ENCODE peak calls at places on chromosomes 16 and 17, in five cellular contexts. One of them, this sample, is unnamed.

GRCh38 chr17:47905221-47905733 is 9.2 kb downstream of the SP2 start:
- DNase-seq in fibroblast of the aortic adventitia: peak; percentile 95
- DNase-seq in heart left ventricle: peak; percentile 85
- DNase-seq in PC-3: peak; percentile 32
- DNase-seq in cardiac muscle cell: peak; percentile 68
- DNase-seq in this sample: peak; percentile 54

GRCh38 chr17:18254888-18255649 is 3.5 kb downstream of the FLII start:
- DNase-seq in cardiac muscle cell: no peak
- DNase-seq in PC-3: no peak
- DNase-seq in fibroblast of the aortic adventitia: no peak
- DNase-seq in heart left ventricle: no peak
- DNase-seq in this sample: no peak

GRCh38 chr16:25625620-25626019 is 66.1 kb upstream of the HS3ST4 start:
- DNase-seq in PC-3: no peak
- DNase-seq in cardiac muscle cell: no peak
- DNase-seq in fibroblast of the aortic adventitia: no peak
- DNase-seq in heart left ventricle: no peak
- DNase-seq in this sample: no peak

GRCh38 chr17:79399610-79400144 is 211.2 kb downstream of the RBFOX3 start:
- DNase-seq in PC-3: no peak
- DNase-seq in heart left ventricle: no peak
- DNase-seq in fibroblast of the aortic adventitia: no peak
- DNase-seq in cardiac muscle cell: no peak
- DNase-seq in this sample: no peak

GRCh38 chr16:69496376-69496775 is 69.4 kb upstream of the NFAT5 start:
- DNase-seq in PC-3: no peak
- DNase-seq in heart left ventricle: no peak
- DNase-seq in fibroblast of the aortic adventitia: no peak
- DNase-seq in cardiac muscle cell: no peak
- DNase-seq in this sample: no peak

GRCh38 chr16:30662449-30662848 is 4.2 kb downstream of the FBRS start:
- DNase-seq in cardiac muscle cell: no peak
- DNase-seq in heart left ventricle: no peak
- DNase-seq in fibroblast of the aortic adventitia: no peak
- DNase-seq in PC-3: no peak
- DNase-seq in this sample: no peak

GRCh38 chr16:27237229-27238015 is 31.1 kb downstream of the NSMCE1 start:
- DNase-seq in cardiac muscle cell: no peak
- DNase-seq in PC-3: no peak
- DNase-seq in heart left ventricle: peak; percentile 33
- DNase-seq in fibroblast of the aortic adventitia: no peak
- DNase-seq in this sample: no peak

GRCh38 chr16:9443864-9444263 is 352.4 kb downstream of the HAPSTR1 start:
- DNase-seq in fibroblast of the aortic adventitia: no peak
- DNase-seq in heart left ventricle: no peak
- DNase-seq in PC-3: no peak
- DNase-seq in cardiac muscle cell: no peak
- DNase-seq in this sample: no peak

GRCh38 chr16:58494981-58495860 is 4.7 kb upstream of the NDRG4 start:
- DNase-seq in cardiac muscle cell: peak; percentile 85
- DNase-seq in PC-3: peak; percentile 85
- DNase-seq in heart left ventricle: peak; percentile 91
- DNase-seq in fibroblast of the aortic adventitia: peak; percentile 98
- DNase-seq in this sample: peak; percentile 87

GRCh38 chr16:89873109-89873821 is at the start of gene TCF25:
- DNase-seq in fibroblast of the aortic adventitia: peak; percentile 82
- DNase-seq in cardiac muscle cell: peak; percentile 93
- DNase-seq in PC-3: peak; percentile 78
- DNase-seq in heart left ventricle: peak; percentile 87
- DNase-seq in this sample: no peak

GRCh38 chr17:38511126-38512108 is 83.2 kb downstream of the ARHGAP23 start:
- DNase-seq in heart left ventricle: no peak
- DNase-seq in cardiac muscle cell: no peak
- DNase-seq in PC-3: no peak
- DNase-seq in fibroblast of the aortic adventitia: peak; percentile 54
- DNase-seq in this sample: peak; percentile 28

GRCh38 chr17:7004398-7005253 is 7.8 kb upstream of the RNASEK start:
- DNase-seq in PC-3: peak; percentile 82
- DNase-seq in fibroblast of the aortic adventitia: peak; percentile 69
- DNase-seq in cardiac muscle cell: peak; percentile 75
- DNase-seq in heart left ventricle: no peak
- DNase-seq in this sample: no peak

GRCh38 chr16:85119333-85120005 is 7.2 kb upstream of the CIBAR2 start:
- DNase-seq in cardiac muscle cell: no peak
- DNase-seq in heart left ventricle: no peak
- DNase-seq in PC-3: no peak
- DNase-seq in fibroblast of the aortic adventitia: no peak
- DNase-seq in this sample: no peak

GRCh38 chr17:4690745-4691144 is 13.2 kb downstream of the PELP1 start:
- DNase-seq in fibroblast of the aortic adventitia: no peak
- DNase-seq in heart left ventricle: no peak
- DNase-seq in PC-3: no peak
- DNase-seq in cardiac muscle cell: no peak
- DNase-seq in this sample: no peak

GRCh38 chr16:88349903-88350900 is 32.6 kb upstream of the ZNF469 start:
- DNase-seq in heart left ventricle: no peak
- DNase-seq in cardiac muscle cell: no peak
- DNase-seq in PC-3: no peak
- DNase-seq in fibroblast of the aortic adventitia: peak; percentile 26
- DNase-seq in this sample: no peak

GRCh38 chr17:27288183-27288582 is 5.7 kb upstream of the WSB1 start:
- DNase-seq in heart left ventricle: no peak
- DNase-seq in cardiac muscle cell: no peak
- DNase-seq in PC-3: no peak
- DNase-seq in fibroblast of the aortic adventitia: no peak
- DNase-seq in this sample: no peak

GRCh38 chr17:16988749-16989229 is 16.9 kb upstream of the TNFRSF13B start:
- DNase-seq in cardiac muscle cell: no peak
- DNase-seq in heart left ventricle: no peak
- DNase-seq in PC-3: no peak
- DNase-seq in fibroblast of the aortic adventitia: no peak
- DNase-seq in this sample: no peak

GRCh38 chr17:81391964-81392908 is 3.0 kb upstream of the BAHCC1 start:
- DNase-seq in PC-3: no peak
- DNase-seq in heart left ventricle: no peak
- DNase-seq in cardiac muscle cell: peak; percentile 62
- DNase-seq in fibroblast of the aortic adventitia: peak; percentile 80
- DNase-seq in this sample: no peak

GRCh38 chr16:6300523-6300922 is 1032.1 kb upstream of the RBFOX1 start:
- DNase-seq in heart left ventricle: no peak
- DNase-seq in fibroblast of the aortic adventitia: no peak
- DNase-seq in cardiac muscle cell: no peak
- DNase-seq in PC-3: no peak
- DNase-seq in this sample: no peak

GRCh38 chr17:80877095-80877828 is 114.4 kb upstream of the CHMP6 start:
- DNase-seq in fibroblast of the aortic adventitia: no peak
- DNase-seq in cardiac muscle cell: no peak
- DNase-seq in PC-3: no peak
- DNase-seq in heart left ventricle: no peak
- DNase-seq in this sample: no peak

GRCh38 chr16:68469728-68470460 is 21.6 kb upstream of the SMPD3 start:
- DNase-seq in heart left ventricle: no peak
- DNase-seq in PC-3: no peak
- DNase-seq in fibroblast of the aortic adventitia: peak; percentile 2
- DNase-seq in cardiac muscle cell: no peak
- DNase-seq in this sample: no peak

GRCh38 chr17:39653662-39654331 is 11.4 kb upstream of the TCAP start:
- DNase-seq in cardiac muscle cell: peak; percentile 70
- DNase-seq in PC-3: peak; percentile 48
- DNase-seq in fibroblast of the aortic adventitia: peak; percentile 36
- DNase-seq in heart left ventricle: no peak
- DNase-seq in this sample: no peak

GRCh38 chr16:3580271-3580670 is 3.1 kb upstream of the NLRC3 start:
- DNase-seq in cardiac muscle cell: no peak
- DNase-seq in fibroblast of the aortic adventitia: no peak
- DNase-seq in PC-3: no peak
- DNase-seq in heart left ventricle: no peak
- DNase-seq in this sample: no peak

GRCh38 chr16:12570046-12570618 is 233.6 kb downstream of the CPPED1 start:
- DNase-seq in cardiac muscle cell: no peak
- DNase-seq in PC-3: no peak
- DNase-seq in fibroblast of the aortic adventitia: no peak
- DNase-seq in heart left ventricle: no peak
- DNase-seq in this sample: no peak

GRCh38 chr17:17215575-17215974 is 9.4 kb upstream of the PLD6 start:
- DNase-seq in heart left ventricle: no peak
- DNase-seq in PC-3: no peak
- DNase-seq in cardiac muscle cell: no peak
- DNase-seq in fibroblast of the aortic adventitia: no peak
- DNase-seq in this sample: no peak

GRCh38 chr17:63930951-63931575 is 1.1 kb downstream of the CD79B start:
- DNase-seq in fibroblast of the aortic adventitia: no peak
- DNase-seq in cardiac muscle cell: no peak
- DNase-seq in heart left ventricle: peak; percentile 83
- DNase-seq in PC-3: no peak
- DNase-seq in this sample: no peak

GRCh38 chr16:73163238-73163795 is 115.4 kb upstream of the ZFHX3 start:
- DNase-seq in heart left ventricle: no peak
- DNase-seq in cardiac muscle cell: no peak
- DNase-seq in fibroblast of the aortic adventitia: peak; percentile 28
- DNase-seq in PC-3: no peak
- DNase-seq in this sample: no peak

GRCh38 chr17:32689348-32689747 is 187.6 kb downstream of the MYO1D start:
- DNase-seq in heart left ventricle: no peak
- DNase-seq in PC-3: peak; percentile 46
- DNase-seq in fibroblast of the aortic adventitia: no peak
- DNase-seq in cardiac muscle cell: no peak
- DNase-seq in this sample: no peak

GRCh38 chr16:52812945-52813556 is 239.6 kb downstream of the CHD9NB start:
- DNase-seq in PC-3: peak; percentile 72
- DNase-seq in cardiac muscle cell: no peak
- DNase-seq in heart left ventricle: no peak
- DNase-seq in fibroblast of the aortic adventitia: peak; percentile 5
- DNase-seq in this sample: no peak

GRCh38 chr17:888998-889401 is 90.6 kb downstream of the NXN start:
- DNase-seq in fibroblast of the aortic adventitia: no peak
- DNase-seq in heart left ventricle: no peak
- DNase-seq in PC-3: no peak
- DNase-seq in cardiac muscle cell: no peak
- DNase-seq in this sample: no peak

GRCh38 chr16:77404823-77405222 is 30.0 kb downstream of the ADAMTS18 start:
- DNase-seq in heart left ventricle: no peak
- DNase-seq in cardiac muscle cell: no peak
- DNase-seq in PC-3: no peak
- DNase-seq in fibroblast of the aortic adventitia: no peak
- DNase-seq in this sample: no peak

GRCh38 chr17:44353656-44354331 is 8.7 kb downstream of the GRN start:
- DNase-seq in cardiac muscle cell: peak; percentile 64
- DNase-seq in heart left ventricle: no peak
- DNase-seq in PC-3: no peak
- DNase-seq in fibroblast of the aortic adventitia: no peak
- DNase-seq in this sample: no peak
- H3K4me3 ChIP-seq in cardiac muscle cell: peak overlapping the region; percentile 21
- H3K4me3 ChIP-seq in heart left ventricle: peak overlapping the region; percentile 34
- H3K4me3 ChIP-seq in PC-3: no peak overlapping the region
- H3K4me3 ChIP-seq in fibroblast of the aortic adventitia: peak overlapping the region; percentile 13
- H3K4me3 ChIP-seq in this sample: peak overlapping the region; percentile 8

GRCh38 chr16:66516808-66517585 is 32.9 kb downstream of the TK2 start:
- DNase-seq in heart left ventricle: peak; percentile 99
- DNase-seq in cardiac muscle cell: no peak
- DNase-seq in fibroblast of the aortic adventitia: peak; percentile 99
- DNase-seq in PC-3: peak; percentile 95
- DNase-seq in this sample: peak; percentile 85

GRCh38 chr16:66512589-66513404 is 37.1 kb downstream of the TK2 start:
- DNase-seq in fibroblast of the aortic adventitia: peak; percentile 41
- DNase-seq in cardiac muscle cell: no peak
- DNase-seq in heart left ventricle: no peak
- DNase-seq in PC-3: peak; percentile 87
- DNase-seq in this sample: no peak

GRCh38 chr16:66516172-66516807 is 33.6 kb downstream of the TK2 start:
- DNase-seq in cardiac muscle cell: no peak
- DNase-seq in PC-3: no peak
- DNase-seq in heart left ventricle: no peak
- DNase-seq in fibroblast of the aortic adventitia: no peak
- DNase-seq in this sample: no peak

GRCh38 chr16:66517586-66518263 is 32.2 kb downstream of the TK2 start:
- DNase-seq in PC-3: no peak
- DNase-seq in heart left ventricle: no peak
- DNase-seq in cardiac muscle cell: no peak
- DNase-seq in fibroblast of the aortic adventitia: no peak
- DNase-seq in this sample: no peak

DNA sequence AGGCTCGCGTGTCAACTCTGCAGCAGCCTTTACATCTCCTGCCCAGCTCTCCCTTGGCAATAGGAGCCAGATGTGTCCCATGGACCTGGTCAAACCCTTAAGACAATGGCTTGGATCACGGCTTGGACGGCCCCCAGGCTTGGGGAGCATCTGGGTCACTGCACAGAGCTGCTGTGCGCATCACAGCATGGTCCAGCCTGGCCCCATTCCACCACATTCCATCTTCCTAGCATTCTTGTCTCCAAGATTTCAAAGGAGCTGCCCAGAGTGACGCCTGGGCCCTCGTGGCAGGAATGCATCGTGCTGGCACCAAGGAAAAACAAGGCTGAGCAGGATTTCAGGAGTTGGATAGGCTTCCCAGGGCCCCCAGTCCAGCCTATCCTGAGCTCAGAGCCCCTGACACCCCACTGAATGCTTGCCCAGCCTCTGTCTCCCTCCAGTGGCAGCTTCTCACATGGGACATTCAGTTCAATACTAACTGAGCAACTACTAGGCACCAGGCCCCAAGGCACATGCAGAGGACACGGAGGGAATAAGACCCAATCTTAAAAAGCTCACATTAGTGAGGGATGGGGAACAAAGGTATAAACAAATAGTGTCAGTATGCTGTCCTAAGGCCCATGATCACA is 34.3 kb downstream of the TK2 start:
- DNase-seq in cardiac muscle cell: no peak
- DNase-seq in heart left ventricle: no peak
- DNase-seq in PC-3: peak; percentile 19
- DNase-seq in fibroblast of the aortic adventitia: peak; percentile 77
- DNase-seq in this sample: no peak
- TF ChIP-seq CTCF in cardiac muscle cell: peak; percentile 60
- TF ChIP-seq CTCF in heart left ventricle: peak; percentile 32
- TF ChIP-seq CTCF in PC-3: peak; percentile 54
- TF ChIP-seq CTCF in fibroblast of the aortic adventitia: peak; percentile 56
- TF ChIP-seq CTCF in this sample: peak; percentile 29

DNA sequence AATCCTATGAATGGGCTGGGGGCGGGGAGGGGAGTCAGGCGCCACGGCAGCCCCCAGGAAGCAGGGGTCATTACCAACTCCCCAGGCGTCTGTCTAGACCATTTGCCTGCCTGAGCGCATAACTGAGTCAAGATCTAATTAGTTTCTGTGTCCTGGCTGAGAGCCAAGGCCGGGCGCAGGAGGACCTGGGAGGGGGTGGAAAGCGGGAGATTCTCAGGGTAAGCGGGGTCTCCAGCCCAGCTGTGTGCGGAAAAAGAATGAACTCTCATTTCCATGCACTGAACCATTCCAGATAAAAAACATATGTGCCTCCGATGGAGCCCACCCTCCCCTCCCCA is 151.5 kb downstream of the SDK2 start:
- DNase-seq in PC-3: no peak
- DNase-seq in heart left ventricle: no peak
- DNase-seq in cardiac muscle cell: peak; percentile 55
- DNase-seq in fibroblast of the aortic adventitia: no peak
- DNase-seq in this sample: no peak
- H3K4me3 ChIP-seq in PC-3: no peak overlapping the region
- H3K4me3 ChIP-seq in heart left ventricle: no peak overlapping the region
- H3K4me3 ChIP-seq in cardiac muscle cell: no peak overlapping the region
- H3K4me3 ChIP-seq in fibroblast of the aortic adventitia: no peak overlapping the region
- H3K4me3 ChIP-seq in this sample: no peak overlapping the region

GRCh38 chr16:49696414-49697101 is 159.4 kb downstream of the ZNF423 start:
- DNase-seq in cardiac muscle cell: peak; percentile 19
- DNase-seq in heart left ventricle: no peak
- DNase-seq in fibroblast of the aortic adventitia: no peak
- DNase-seq in PC-3: no peak
- DNase-seq in this sample: no peak
- TF ChIP-seq CTCF in cardiac muscle cell: no peak
- TF ChIP-seq CTCF in heart left ventricle: no peak
- TF ChIP-seq CTCF in fibroblast of the aortic adventitia: no peak
- TF ChIP-seq CTCF in PC-3: no peak
- TF ChIP-seq CTCF in this sample: no peak